ENCODE peak calls at places on chromosomes 3 and 15, in five cellular contexts. W is IMR-90, I is GM12891, R is breast epithelium, U is HCT116. N is an unnamed sample.

GRCh38 chr3:99637381-99638111 is 848 bp upstream of the COL8A1 start:
- DNase-seq in R (no peak), U (no peak), I (no peak), W (peak; percentile 90), N (peak; percentile 27)

GRCh38 chr15:70299931-70300858 is 202.5 kb upstream of the TLE3 start:
- DNase-seq in W (no peak), R (no peak), U (no peak), I (peak; percentile 75), N (peak; percentile 33)

GRCh38 chr3:185328324-185329004 is 34.5 kb upstream of the MAP3K13 start:
- DNase-seq in I (no peak), U (no peak), W (no peak), R (no peak), N (peak; percentile 52)

GRCh38 chr15:51348688-51349087 is 7.2 kb downstream of the GLDN start:
- DNase-seq in U (no peak), R (no peak), I (peak; percentile 40), W (no peak), N (no peak)

GRCh38 chr3:170692720-170693119 is 106.8 kb upstream of the SLC7A14 start:
- DNase-seq in W (peak; percentile 70), R (no peak), U (no peak), I (no peak), N (no peak)

GRCh38 chr3:160140756-160141155 is 84.5 kb upstream of the C3orf80 start:
- DNase-seq in R (no peak), U (no peak), W (no peak), I (no peak), N (no peak)

GRCh38 chr15:66133247-66133646 is 120.3 kb downstream of the MEGF11 start:
- DNase-seq in R (no peak), I (no peak), W (no peak), U (no peak), N (no peak)

GRCh38 chr3:142981901-142982773 is 18.7 kb upstream of the PAQR9 start:
- DNase-seq in U (no peak), R (no peak), I (no peak), W (no peak), N (no peak)

GRCh38 chr3:106881177-106881576 is 496.1 kb upstream of the CCDC54 start:
- DNase-seq in R (no peak), I (no peak), W (no peak), U (no peak), N (no peak)

GRCh38 chr3:59698091-59698490 is 648.3 kb upstream of the CFAP20DC start:
- DNase-seq in W (no peak), R (peak; percentile 50), I (no peak), U (no peak), N (no peak)

GRCh38 chr3:40211579-40211978 is 97.9 kb upstream of the EIF1B start:
- DNase-seq in U (no peak), R (no peak), I (no peak), W (no peak), N (no peak)

GRCh38 chr15:71115567-71116351 is 488 bp downstream of the THSD4 start:
- DNase-seq in I (peak; percentile 53), W (peak; percentile 58), U (no peak), R (peak; percentile 40), N (peak; percentile 91)

GRCh38 chr3:42195879-42196330 is 70.1 kb downstream of the CCK start:
- DNase-seq in W (peak; percentile 18), I (no peak), R (no peak), U (no peak), N (no peak)

GRCh38 chr3:66456711-66457173 is 44.1 kb downstream of the LRIG1 start:
- DNase-seq in I (no peak), U (no peak), W (no peak), R (no peak), N (no peak)

DNA sequence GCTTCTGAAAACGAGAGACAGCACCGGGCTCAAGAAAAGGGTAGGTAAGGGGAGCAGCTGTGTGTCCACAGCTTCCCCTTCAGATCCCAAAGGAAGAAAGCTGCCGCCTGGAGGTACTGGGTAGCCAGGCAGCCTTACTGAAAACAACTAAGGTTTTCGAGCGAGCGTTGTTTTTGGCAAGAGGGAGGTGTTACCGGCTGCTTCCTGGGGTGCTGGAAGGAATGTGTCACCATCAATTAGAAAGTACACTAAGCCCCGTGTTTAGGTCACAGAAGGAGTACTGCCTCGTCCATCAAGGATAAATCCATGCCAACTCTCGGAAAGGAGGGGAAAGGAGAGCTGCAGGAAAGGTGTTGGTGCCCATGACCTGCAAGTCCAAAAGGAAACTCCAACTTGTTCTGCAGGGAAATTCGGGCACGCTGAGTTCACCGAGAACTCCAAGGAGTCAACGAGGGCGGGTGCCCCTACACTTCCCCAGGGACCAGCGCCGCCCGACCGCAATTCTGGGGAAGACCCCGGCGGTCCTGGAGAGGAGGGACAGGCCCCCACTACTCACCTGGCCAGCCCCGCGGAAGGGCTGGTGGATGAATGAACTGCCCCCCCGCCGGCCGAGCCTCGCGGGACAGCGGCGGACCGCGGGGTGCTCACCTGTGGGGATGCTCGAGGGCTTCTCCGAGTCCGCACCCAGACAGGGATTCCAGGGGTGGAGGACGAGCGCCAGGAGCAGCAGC is 586 bp downstream of the PLOD2 start:
- DNase-seq in R (peak; percentile 58), W (peak; percentile 79), I (no peak), U (peak; percentile 57), N (no peak)
- TF ChIP-seq POLR2A in R (peak; percentile 8), W (peak; percentile 41), I (no peak), U (no peak), N (no peak)

GRCh38 chr3:124834723-124835718 is 52.1 kb downstream of the ITGB5 start:
- DNase-seq in U (peak; percentile 75), R (peak; percentile 63), W (peak; percentile 98), I (peak; percentile 41), N (peak; percentile 29)
- TF ChIP-seq POLR2A in U (no peak), R (no peak), W (no peak), I (no peak), N (no peak)

DNA sequence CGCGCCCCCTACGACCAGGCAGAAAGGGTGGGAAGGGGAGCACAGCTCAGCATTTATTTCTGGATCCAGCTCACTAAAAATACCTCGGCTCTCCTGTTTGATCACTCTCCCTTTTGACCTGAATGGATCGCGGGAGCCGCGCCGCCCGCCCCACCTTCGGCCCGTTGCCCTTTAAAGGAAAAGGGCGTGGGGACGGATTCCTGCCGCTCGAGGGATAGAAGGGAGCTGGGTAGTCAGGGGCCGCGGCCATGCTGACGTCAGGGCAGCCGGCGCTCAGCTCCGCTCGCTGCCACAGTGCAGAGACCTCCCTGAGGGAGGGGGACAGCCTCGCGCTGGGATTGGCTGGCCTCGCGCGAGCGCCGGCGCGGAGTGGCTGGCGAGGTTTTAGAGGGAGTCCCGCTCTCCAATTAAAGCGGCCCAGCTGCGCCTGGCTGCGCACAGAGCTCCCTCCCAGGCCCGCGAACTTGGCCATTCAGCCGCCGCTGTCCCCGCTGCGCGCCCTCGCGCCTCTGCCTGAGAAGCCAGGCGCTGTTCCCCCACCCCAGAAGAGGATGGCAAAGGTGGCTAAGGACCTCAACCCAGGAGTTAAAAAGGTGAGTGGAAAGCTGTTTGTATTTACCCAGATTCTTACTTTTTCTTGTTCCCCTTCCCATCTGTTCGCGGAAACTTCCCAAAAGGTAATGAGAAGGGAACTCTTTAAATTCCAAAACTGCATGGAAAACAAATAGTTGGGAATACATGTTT is at the start of gene LMCD1:
- DNase-seq in W (peak; percentile 95), U (peak; percentile 83), I (peak; percentile 78), R (peak; percentile 92), N (peak; percentile 98)
- TF ChIP-seq POLR2A in W (peak; percentile 90), U (no peak), I (no peak), R (peak; percentile 40), N (peak; percentile 70)

GRCh38 chr15:47405768-47406167 is 311.5 kb upstream of the SEMA6D start:
- DNase-seq in I (no peak), U (no peak), R (no peak), W (no peak), N (no peak)
- TF ChIP-seq POLR2A in I (no peak), U (no peak), R (no peak), W (no peak), N (no peak)

GRCh38 chr3:72448375-72448823 is 399.8 kb downstream of the SHQ1 start:
- DNase-seq in W (no peak), R (no peak), I (no peak), U (no peak), N (no peak)

GRCh38 chr3:72445827-72446405 is 402.3 kb downstream of the SHQ1 start:
- DNase-seq in U (no peak), W (peak; percentile 3), R (no peak), I (no peak), N (no peak)

GRCh38 chr3:72447059-72447946 is 400.9 kb downstream of the SHQ1 start:
- DNase-seq in U (peak; percentile 59), I (peak; percentile 85), R (peak; percentile 89), W (peak; percentile 86), N (peak; percentile 100)

GRCh38 chr3:72444642-72445223 is 403.5 kb downstream of the SHQ1 start:
- DNase-seq in I (no peak), W (peak; percentile 12), U (no peak), R (no peak), N (no peak)

DNA sequence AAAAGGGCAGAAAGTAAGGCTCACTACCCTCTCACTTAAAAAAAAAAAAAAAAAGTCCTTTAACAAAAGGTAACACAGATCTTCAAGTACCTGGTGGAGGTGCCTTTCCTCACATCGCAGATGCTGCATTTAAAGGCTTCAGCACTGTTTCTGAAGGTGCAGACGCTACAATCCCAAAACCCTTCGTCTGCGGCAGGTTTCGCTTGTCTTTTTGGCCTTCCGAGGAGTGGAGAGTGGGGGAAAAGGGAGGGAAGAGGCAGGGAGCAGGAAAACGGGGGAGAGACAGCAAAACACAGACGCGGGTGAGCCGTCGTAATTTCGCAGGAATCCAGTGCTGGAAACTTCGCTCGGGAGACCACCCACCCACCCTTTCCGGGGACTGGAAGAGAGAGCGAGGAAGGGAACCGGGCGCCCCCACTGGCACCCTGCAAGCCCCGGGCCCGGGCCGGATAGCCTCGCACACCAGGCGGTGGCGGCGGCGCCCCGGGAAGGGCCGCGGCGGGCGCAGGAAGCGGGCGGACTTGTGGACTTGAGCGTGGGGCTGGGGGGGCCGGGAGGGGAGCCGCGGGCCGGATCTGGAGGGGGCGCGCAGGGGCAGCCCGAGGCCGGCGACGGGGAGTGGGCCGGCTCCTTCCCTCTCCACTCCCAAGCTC is 401.7 kb downstream of the SHQ1 start:
- DNase-seq in I (no peak), R (peak; percentile 26), W (peak; percentile 18), U (no peak), N (no peak)
- TF ChIP-seq POLR2A in I (peak; percentile 22), R (no peak), W (peak; percentile 22), U (no peak), N (no peak)

DNA sequence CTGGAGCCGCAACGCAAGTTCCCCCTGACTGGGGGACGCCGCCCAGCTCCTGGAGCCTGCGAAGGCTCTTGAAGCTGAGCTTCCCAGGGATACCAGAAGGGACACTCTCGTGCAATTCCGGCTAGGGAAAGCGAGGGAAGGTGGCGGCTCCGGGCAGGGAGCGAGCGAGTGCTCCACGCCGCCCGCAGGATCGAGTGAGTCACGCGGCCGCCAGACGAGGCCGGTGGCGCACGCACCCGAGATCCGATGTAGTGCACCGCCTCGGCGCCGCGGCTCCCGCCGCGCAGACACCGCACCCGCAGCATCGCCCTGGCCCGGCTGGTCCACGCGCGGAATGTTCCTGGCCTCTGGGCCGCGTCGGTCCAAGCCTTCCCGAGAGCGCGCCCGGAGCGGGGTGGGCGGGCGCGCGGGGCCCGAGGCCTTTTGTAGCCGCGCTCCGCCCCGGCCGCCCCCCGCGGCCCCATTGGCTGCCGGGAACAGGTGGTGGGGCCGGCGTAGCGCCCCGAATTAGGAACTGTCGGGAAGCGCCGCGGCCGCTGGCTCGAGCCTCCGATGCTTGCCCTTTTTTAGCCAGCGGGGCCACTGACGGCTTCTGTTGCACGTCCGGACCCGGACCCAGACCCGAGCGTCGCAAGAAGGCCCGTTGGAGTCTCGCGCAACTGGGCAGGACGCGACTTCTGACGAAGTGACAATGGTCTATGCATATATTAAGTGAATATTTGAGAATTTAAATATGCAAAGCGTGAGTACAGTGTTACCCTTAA is at the start of gene GATM:
- DNase-seq in W (peak; percentile 83), R (peak; percentile 61), U (no peak), I (peak; percentile 84), N (peak; percentile 57)
- TF ChIP-seq POLR2A in W (no peak), R (no peak), U (no peak), I (peak; percentile 88), N (no peak)

N was measured in upper lobe of left lung.